ENCODE peak calls at places on chromosomes 11 and 22, in eight cellular contexts. One of them, this sample, is unnamed.

GRCh38 chr22:29751139-29751538 is 15.7 kb downstream of the ZMAT5 start:
- DNase-seq in mucosa of descending colon: no peak
- DNase-seq in transverse colon: no peak
- DNase-seq in body of pancreas: no peak
- DNase-seq in fibroblast of lung: peak
- DNase-seq in NB4: peak
- DNase-seq in lower leg skin: no peak
- DNase-seq in psoas muscle: no peak
- DNase-seq in this sample: no peak

GRCh38 chr11:65661599-65662246 is 993 bp downstream of the RELA start:
- DNase-seq in psoas muscle: no peak
- DNase-seq in body of pancreas: no peak
- DNase-seq in transverse colon: no peak
- DNase-seq in mucosa of descending colon: no peak
- DNase-seq in fibroblast of lung: no peak
- DNase-seq in lower leg skin: no peak
- DNase-seq in NB4: no peak
- DNase-seq in this sample: no peak

GRCh38 chr22:46036558-46037408 is 59.8 kb upstream of the WNT7B start:
- DNase-seq in psoas muscle: no peak
- DNase-seq in mucosa of descending colon: peak
- DNase-seq in NB4: peak
- DNase-seq in fibroblast of lung: peak
- DNase-seq in body of pancreas: peak
- DNase-seq in lower leg skin: no peak
- DNase-seq in transverse colon: peak
- DNase-seq in this sample: no peak

GRCh38 chr11:12110714-12111481 is 508 bp downstream of the MICAL2 start:
- DNase-seq in psoas muscle: peak
- DNase-seq in mucosa of descending colon: peak
- DNase-seq in transverse colon: peak
- DNase-seq in lower leg skin: no peak
- DNase-seq in NB4: peak
- DNase-seq in fibroblast of lung: no peak
- DNase-seq in body of pancreas: peak
- DNase-seq in this sample: no peak

GRCh38 chr22:27409299-27409698 is 392.3 kb downstream of the MN1 start:
- DNase-seq in mucosa of descending colon: no peak
- DNase-seq in NB4: peak
- DNase-seq in body of pancreas: no peak
- DNase-seq in psoas muscle: no peak
- DNase-seq in transverse colon: no peak
- DNase-seq in fibroblast of lung: no peak
- DNase-seq in lower leg skin: no peak
- DNase-seq in this sample: no peak

GRCh38 chr11:130721736-130722135 is 194.5 kb downstream of the SNX19 start:
- DNase-seq in body of pancreas: no peak
- DNase-seq in mucosa of descending colon: no peak
- DNase-seq in NB4: no peak
- DNase-seq in psoas muscle: no peak
- DNase-seq in transverse colon: no peak
- DNase-seq in fibroblast of lung: peak
- DNase-seq in lower leg skin: no peak
- DNase-seq in this sample: no peak

GRCh38 chr11:68401856-68402255 is 58.7 kb upstream of the PPP6R3 start:
- DNase-seq in NB4: no peak
- DNase-seq in psoas muscle: no peak
- DNase-seq in body of pancreas: no peak
- DNase-seq in mucosa of descending colon: no peak
- DNase-seq in fibroblast of lung: no peak
- DNase-seq in lower leg skin: no peak
- DNase-seq in transverse colon: no peak
- DNase-seq in this sample: no peak

GRCh38 chr22:29693151-29693550 is 26.7 kb upstream of the CABP7 start:
- DNase-seq in fibroblast of lung: no peak
- DNase-seq in psoas muscle: no peak
- DNase-seq in transverse colon: no peak
- DNase-seq in lower leg skin: no peak
- DNase-seq in NB4: no peak
- DNase-seq in body of pancreas: no peak
- DNase-seq in mucosa of descending colon: no peak
- DNase-seq in this sample: no peak

GRCh38 chr11:113457784-113458183 is 17.4 kb downstream of the DRD2 start:
- DNase-seq in lower leg skin: no peak
- DNase-seq in NB4: no peak
- DNase-seq in fibroblast of lung: no peak
- DNase-seq in transverse colon: peak
- DNase-seq in psoas muscle: no peak
- DNase-seq in body of pancreas: no peak
- DNase-seq in mucosa of descending colon: peak
- DNase-seq in this sample: no peak

GRCh38 chr11:130474637-130475400 is 26.4 kb downstream of the ADAMTS15 start:
- DNase-seq in lower leg skin: no peak
- DNase-seq in mucosa of descending colon: no peak
- DNase-seq in psoas muscle: no peak
- DNase-seq in NB4: no peak
- DNase-seq in body of pancreas: no peak
- DNase-seq in fibroblast of lung: no peak
- DNase-seq in transverse colon: no peak
- DNase-seq in this sample: no peak

GRCh38 chr11:120168960-120169681 is 31.2 kb upstream of the TRIM29 start:
- DNase-seq in mucosa of descending colon: peak
- DNase-seq in transverse colon: peak
- DNase-seq in psoas muscle: peak
- DNase-seq in NB4: peak
- DNase-seq in lower leg skin: peak
- DNase-seq in fibroblast of lung: peak
- DNase-seq in body of pancreas: peak
- DNase-seq in this sample: no peak

GRCh38 chr22:33335611-33336279 is 277.6 kb upstream of the SYN3 start:
- DNase-seq in fibroblast of lung: no peak
- DNase-seq in lower leg skin: no peak
- DNase-seq in transverse colon: no peak
- DNase-seq in mucosa of descending colon: peak
- DNase-seq in NB4: no peak
- DNase-seq in body of pancreas: no peak
- DNase-seq in psoas muscle: no peak
- DNase-seq in this sample: no peak

GRCh38 chr22:29306830-29307657 is 594 bp downstream of the GAS2L1 start:
- DNase-seq in mucosa of descending colon: peak
- DNase-seq in transverse colon: peak
- DNase-seq in body of pancreas: peak
- DNase-seq in lower leg skin: peak
- DNase-seq in psoas muscle: peak
- DNase-seq in fibroblast of lung: peak
- DNase-seq in NB4: peak
- DNase-seq in this sample: no peak

GRCh38 chr11:1036303-1036923 is at the start of gene MUC6:
- DNase-seq in body of pancreas: peak
- DNase-seq in transverse colon: no peak
- DNase-seq in NB4: no peak
- DNase-seq in fibroblast of lung: no peak
- DNase-seq in mucosa of descending colon: no peak
- DNase-seq in lower leg skin: no peak
- DNase-seq in psoas muscle: no peak
- DNase-seq in this sample: no peak

GRCh38 chr22:20580179-20580578 is 72.8 kb downstream of the MED15 start:
- DNase-seq in NB4: no peak
- DNase-seq in lower leg skin: no peak
- DNase-seq in mucosa of descending colon: no peak
- DNase-seq in body of pancreas: no peak
- DNase-seq in psoas muscle: no peak
- DNase-seq in fibroblast of lung: no peak
- DNase-seq in transverse colon: no peak
- DNase-seq in this sample: no peak

GRCh38 chr11:103926990-103927389 is 109.5 kb upstream of the DDI1 start:
- DNase-seq in psoas muscle: no peak
- DNase-seq in NB4: no peak
- DNase-seq in mucosa of descending colon: no peak
- DNase-seq in transverse colon: no peak
- DNase-seq in body of pancreas: no peak
- DNase-seq in fibroblast of lung: no peak
- DNase-seq in lower leg skin: no peak
- DNase-seq in this sample: no peak

GRCh38 chr22:23696326-23696851 is 5.6 kb downstream of the RGL4 start:
- DNase-seq in transverse colon: peak
- DNase-seq in fibroblast of lung: peak
- DNase-seq in psoas muscle: peak
- DNase-seq in NB4: peak
- DNase-seq in mucosa of descending colon: peak
- DNase-seq in body of pancreas: no peak
- DNase-seq in lower leg skin: no peak
- DNase-seq in this sample: no peak

GRCh38 chr11:117072517-117073218 is 25.6 kb downstream of the SIK3 start:
- DNase-seq in lower leg skin: no peak
- DNase-seq in psoas muscle: no peak
- DNase-seq in mucosa of descending colon: no peak
- DNase-seq in fibroblast of lung: peak
- DNase-seq in NB4: peak
- DNase-seq in transverse colon: no peak
- DNase-seq in body of pancreas: no peak
- DNase-seq in this sample: peak

GRCh38 chr11:118657709-118658108 is 21.7 kb downstream of the TREH start:
- DNase-seq in lower leg skin: no peak
- DNase-seq in transverse colon: no peak
- DNase-seq in body of pancreas: no peak
- DNase-seq in fibroblast of lung: no peak
- DNase-seq in mucosa of descending colon: no peak
- DNase-seq in NB4: no peak
- DNase-seq in psoas muscle: no peak
- DNase-seq in this sample: no peak

GRCh38 chr22:24427500-24428164 is at the start of gene ADORA2A:
- DNase-seq in transverse colon: peak
- DNase-seq in NB4: peak
- DNase-seq in lower leg skin: no peak
- DNase-seq in psoas muscle: peak
- DNase-seq in mucosa of descending colon: peak
- DNase-seq in fibroblast of lung: no peak
- DNase-seq in body of pancreas: no peak
- DNase-seq in this sample: no peak

GRCh38 chr11:20966489-20966888 is 297.1 kb downstream of the NELL1 start:
- DNase-seq in psoas muscle: no peak
- DNase-seq in mucosa of descending colon: no peak
- DNase-seq in NB4: no peak
- DNase-seq in lower leg skin: no peak
- DNase-seq in body of pancreas: no peak
- DNase-seq in fibroblast of lung: no peak
- DNase-seq in transverse colon: no peak
- DNase-seq in this sample: no peak

GRCh38 chr11:36391062-36391461 is 95.0 kb downstream of the PRR5L start:
- DNase-seq in body of pancreas: no peak
- DNase-seq in lower leg skin: no peak
- DNase-seq in mucosa of descending colon: no peak
- DNase-seq in NB4: peak
- DNase-seq in transverse colon: no peak
- DNase-seq in psoas muscle: no peak
- DNase-seq in fibroblast of lung: no peak
- DNase-seq in this sample: no peak

GRCh38 chr11:84965484-84965883 is 661.7 kb downstream of the DLG2 start:
- DNase-seq in lower leg skin: no peak
- DNase-seq in NB4: no peak
- DNase-seq in transverse colon: no peak
- DNase-seq in mucosa of descending colon: no peak
- DNase-seq in body of pancreas: no peak
- DNase-seq in fibroblast of lung: peak
- DNase-seq in psoas muscle: no peak
- DNase-seq in this sample: no peak

GRCh38 chr22:50481440-50482106 is at the start of gene ADM2:
- DNase-seq in transverse colon: peak
- DNase-seq in mucosa of descending colon: peak
- DNase-seq in NB4: peak
- DNase-seq in body of pancreas: peak
- DNase-seq in lower leg skin: no peak
- DNase-seq in fibroblast of lung: no peak
- DNase-seq in psoas muscle: no peak
- DNase-seq in this sample: no peak

GRCh38 chr11:61762216-61762615 is 9.8 kb downstream of the MYRF start:
- DNase-seq in lower leg skin: no peak
- DNase-seq in NB4: no peak
- DNase-seq in psoas muscle: no peak
- DNase-seq in mucosa of descending colon: no peak
- DNase-seq in fibroblast of lung: no peak
- DNase-seq in transverse colon: no peak
- DNase-seq in body of pancreas: no peak
- DNase-seq in this sample: no peak

GRCh38 chr22:35835267-35835997 is 117.8 kb downstream of the APOL5 start:
- DNase-seq in body of pancreas: no peak
- DNase-seq in transverse colon: no peak
- DNase-seq in mucosa of descending colon: no peak
- DNase-seq in NB4: no peak
- DNase-seq in fibroblast of lung: no peak
- DNase-seq in lower leg skin: no peak
- DNase-seq in psoas muscle: no peak
- DNase-seq in this sample: no peak
- H3K4me3 ChIP-seq in body of pancreas: no peak
- H3K4me3 ChIP-seq in transverse colon: peak
- H3K4me3 ChIP-seq in mucosa of descending colon: no peak
- H3K4me3 ChIP-seq in NB4: no peak
- H3K4me3 ChIP-seq in fibroblast of lung: peak
- H3K4me3 ChIP-seq in lower leg skin: no peak
- H3K4me3 ChIP-seq in psoas muscle: peak
- H3K4me3 ChIP-seq in this sample: peak

GRCh38 chr22:41672780-41673509 is 15.7 kb downstream of the SNU13 start:
- DNase-seq in mucosa of descending colon: no peak
- DNase-seq in psoas muscle: no peak
- DNase-seq in lower leg skin: no peak
- DNase-seq in body of pancreas: no peak
- DNase-seq in fibroblast of lung: no peak
- DNase-seq in transverse colon: no peak
- DNase-seq in NB4: no peak
- DNase-seq in this sample: no peak
- TF ChIP-seq CTCF in mucosa of descending colon: no peak
- TF ChIP-seq CTCF in psoas muscle: no peak
- TF ChIP-seq CTCF in lower leg skin: no peak
- TF ChIP-seq CTCF in body of pancreas: no peak
- TF ChIP-seq CTCF in fibroblast of lung: peak
- TF ChIP-seq CTCF in transverse colon: no peak
- TF ChIP-seq CTCF in NB4: no peak
- TF ChIP-seq CTCF in this sample: peak

GRCh38 chr11:82732348-82732733 is 1.3 kb downstream of the FAM181B start:
- DNase-seq in mucosa of descending colon: no peak
- DNase-seq in psoas muscle: no peak
- DNase-seq in fibroblast of lung: no peak
- DNase-seq in body of pancreas: no peak
- DNase-seq in NB4: no peak
- DNase-seq in transverse colon: no peak
- DNase-seq in lower leg skin: no peak
- DNase-seq in this sample: no peak
- H3K4me3 ChIP-seq in mucosa of descending colon: no peak
- H3K4me3 ChIP-seq in psoas muscle: peak
- H3K4me3 ChIP-seq in fibroblast of lung: no peak
- H3K4me3 ChIP-seq in body of pancreas: peak
- H3K4me3 ChIP-seq in NB4: no peak
- H3K4me3 ChIP-seq in transverse colon: peak
- H3K4me3 ChIP-seq in lower leg skin: no peak
- H3K4me3 ChIP-seq in this sample: no peak

DNA sequence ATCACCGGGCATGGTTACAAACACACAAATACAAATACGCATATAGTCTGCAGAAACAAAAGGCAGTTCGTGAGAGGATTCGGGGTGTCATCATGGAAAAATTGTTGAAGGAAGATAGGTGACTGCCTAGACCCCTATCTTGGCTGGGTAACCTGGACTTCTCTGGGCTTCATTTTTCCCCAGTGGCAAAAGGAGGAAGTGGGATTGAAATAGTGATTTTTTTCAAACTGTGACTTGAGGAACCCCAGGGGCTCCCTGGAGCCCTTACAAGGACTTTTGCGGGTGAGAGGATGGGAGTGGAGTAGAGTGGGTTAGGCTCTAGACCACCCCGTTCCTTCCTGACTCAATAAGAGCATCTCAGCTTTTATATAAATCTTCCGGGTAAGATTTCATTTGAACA is 1.0 kb upstream of the ELF5 start:
- DNase-seq in mucosa of descending colon: no peak
- DNase-seq in body of pancreas: no peak
- DNase-seq in NB4: no peak
- DNase-seq in transverse colon: no peak
- DNase-seq in lower leg skin: no peak
- DNase-seq in fibroblast of lung: no peak
- DNase-seq in psoas muscle: no peak
- DNase-seq in this sample: no peak
- TF ChIP-seq CTCF in mucosa of descending colon: no peak
- TF ChIP-seq CTCF in body of pancreas: no peak
- TF ChIP-seq CTCF in NB4: no peak
- TF ChIP-seq CTCF in transverse colon: no peak
- TF ChIP-seq CTCF in lower leg skin: no peak
- TF ChIP-seq CTCF in fibroblast of lung: no peak
- TF ChIP-seq CTCF in psoas muscle: no peak
- TF ChIP-seq CTCF in this sample: no peak

This sample was measured in AG04449.